ENCODE peak calls at places on chromosome 14, in eight cellular contexts. One of them, this sample, is unnamed.

GRCh38 chr14:99261916-99262787 is 9.8 kb downstream of the BCL11B start:
- DNase-seq in body of pancreas: no peak
- DNase-seq in ovary: no peak
- DNase-seq in fibroblast of mammary gland: no peak
- DNase-seq in fibroblast of lung: no peak
- DNase-seq in activated CD8-positive, alpha-beta T cell treated with anti-CD3 and anti-CD28 coated beads, Interleukin-2, amount 10 ng/mL, durations not matched to agents 7 days and 5 days: peak; percentile 93
- DNase-seq in EL: no peak
- DNase-seq in HT1080: no peak
- DNase-seq in this sample: no peak

GRCh38 chr14:97634786-97635185 is 837.6 kb downstream of the VRK1 start:
- DNase-seq in body of pancreas: no peak
- DNase-seq in ovary: no peak
- DNase-seq in fibroblast of mammary gland: no peak
- DNase-seq in fibroblast of lung: no peak
- DNase-seq in activated CD8-positive, alpha-beta T cell treated with anti-CD3 and anti-CD28 coated beads, Interleukin-2, amount 10 ng/mL, durations not matched to agents 7 days and 5 days: peak; percentile 53
- DNase-seq in EL: no peak
- DNase-seq in HT1080: peak; percentile 45
- DNase-seq in this sample: no peak

GRCh38 chr14:75259946-75260545 is 18.6 kb upstream of the FOS start:
- DNase-seq in body of pancreas: no peak
- DNase-seq in ovary: no peak
- DNase-seq in fibroblast of mammary gland: no peak
- DNase-seq in fibroblast of lung: no peak
- DNase-seq in activated CD8-positive, alpha-beta T cell treated with anti-CD3 and anti-CD28 coated beads, Interleukin-2, amount 10 ng/mL, durations not matched to agents 7 days and 5 days: no peak
- DNase-seq in EL: peak; percentile 69
- DNase-seq in HT1080: no peak
- DNase-seq in this sample: no peak

GRCh38 chr14:50531595-50532501 is 521 bp downstream of the MAP4K5 start:
- DNase-seq in body of pancreas: peak; percentile 54
- DNase-seq in ovary: peak; percentile 59
- DNase-seq in fibroblast of mammary gland: peak; percentile 33
- DNase-seq in fibroblast of lung: peak; percentile 41
- DNase-seq in activated CD8-positive, alpha-beta T cell treated with anti-CD3 and anti-CD28 coated beads, Interleukin-2, amount 10 ng/mL, durations not matched to agents 7 days and 5 days: peak; percentile 52
- DNase-seq in EL: peak; percentile 60
- DNase-seq in HT1080: peak; percentile 42
- DNase-seq in this sample: peak; percentile 72

GRCh38 chr14:31122098-31122611 is 85.4 kb downstream of the HECTD1 start:
- DNase-seq in body of pancreas: no peak
- DNase-seq in ovary: no peak
- DNase-seq in fibroblast of mammary gland: peak; percentile 59
- DNase-seq in fibroblast of lung: peak; percentile 62
- DNase-seq in activated CD8-positive, alpha-beta T cell treated with anti-CD3 and anti-CD28 coated beads, Interleukin-2, amount 10 ng/mL, durations not matched to agents 7 days and 5 days: no peak
- DNase-seq in EL: no peak
- DNase-seq in HT1080: peak; percentile 6
- DNase-seq in this sample: peak; percentile 29

GRCh38 chr14:91963465-91963864 is 16.0 kb upstream of the FBLN5 start:
- DNase-seq in body of pancreas: no peak
- DNase-seq in ovary: no peak
- DNase-seq in fibroblast of mammary gland: peak; percentile 96
- DNase-seq in fibroblast of lung: peak; percentile 90
- DNase-seq in activated CD8-positive, alpha-beta T cell treated with anti-CD3 and anti-CD28 coated beads, Interleukin-2, amount 10 ng/mL, durations not matched to agents 7 days and 5 days: no peak
- DNase-seq in EL: no peak
- DNase-seq in HT1080: no peak
- DNase-seq in this sample: no peak

GRCh38 chr14:68384335-68384734 is 408.5 kb downstream of the ZFP36L1 start:
- DNase-seq in body of pancreas: no peak
- DNase-seq in ovary: no peak
- DNase-seq in fibroblast of mammary gland: no peak
- DNase-seq in fibroblast of lung: peak; percentile 57
- DNase-seq in activated CD8-positive, alpha-beta T cell treated with anti-CD3 and anti-CD28 coated beads, Interleukin-2, amount 10 ng/mL, durations not matched to agents 7 days and 5 days: no peak
- DNase-seq in EL: no peak
- DNase-seq in HT1080: no peak
- DNase-seq in this sample: no peak

GRCh38 chr14:61889914-61890351 is 127.7 kb downstream of the SNAPC1 start:
- DNase-seq in body of pancreas: no peak
- DNase-seq in ovary: no peak
- DNase-seq in fibroblast of mammary gland: no peak
- DNase-seq in fibroblast of lung: no peak
- DNase-seq in activated CD8-positive, alpha-beta T cell treated with anti-CD3 and anti-CD28 coated beads, Interleukin-2, amount 10 ng/mL, durations not matched to agents 7 days and 5 days: peak; percentile 46
- DNase-seq in EL: no peak
- DNase-seq in HT1080: no peak
- DNase-seq in this sample: no peak

GRCh38 chr14:54354096-54354495 is 42.7 kb upstream of the CDKN3 start:
- DNase-seq in body of pancreas: no peak
- DNase-seq in ovary: no peak
- DNase-seq in fibroblast of mammary gland: no peak
- DNase-seq in fibroblast of lung: no peak
- DNase-seq in activated CD8-positive, alpha-beta T cell treated with anti-CD3 and anti-CD28 coated beads, Interleukin-2, amount 10 ng/mL, durations not matched to agents 7 days and 5 days: no peak
- DNase-seq in EL: no peak
- DNase-seq in HT1080: no peak
- DNase-seq in this sample: no peak

GRCh38 chr14:85205875-85206274 is 324.1 kb upstream of the FLRT2 start:
- DNase-seq in body of pancreas: no peak
- DNase-seq in ovary: no peak
- DNase-seq in fibroblast of mammary gland: no peak
- DNase-seq in fibroblast of lung: no peak
- DNase-seq in activated CD8-positive, alpha-beta T cell treated with anti-CD3 and anti-CD28 coated beads, Interleukin-2, amount 10 ng/mL, durations not matched to agents 7 days and 5 days: no peak
- DNase-seq in EL: no peak
- DNase-seq in HT1080: no peak
- DNase-seq in this sample: no peak

GRCh38 chr14:24690492-24690891 is 56.5 kb upstream of the GZMB start:
- DNase-seq in body of pancreas: no peak
- DNase-seq in ovary: no peak
- DNase-seq in fibroblast of mammary gland: no peak
- DNase-seq in fibroblast of lung: no peak
- DNase-seq in activated CD8-positive, alpha-beta T cell treated with anti-CD3 and anti-CD28 coated beads, Interleukin-2, amount 10 ng/mL, durations not matched to agents 7 days and 5 days: peak; percentile 59
- DNase-seq in EL: no peak
- DNase-seq in HT1080: no peak
- DNase-seq in this sample: no peak

GRCh38 chr14:61460853-61461611 is 139.7 kb downstream of the PRKCH start:
- DNase-seq in body of pancreas: peak; percentile 21
- DNase-seq in ovary: no peak
- DNase-seq in fibroblast of mammary gland: peak; percentile 52
- DNase-seq in fibroblast of lung: no peak
- DNase-seq in activated CD8-positive, alpha-beta T cell treated with anti-CD3 and anti-CD28 coated beads, Interleukin-2, amount 10 ng/mL, durations not matched to agents 7 days and 5 days: peak; percentile 71
- DNase-seq in EL: no peak
- DNase-seq in HT1080: peak; percentile 34
- DNase-seq in this sample: no peak

GRCh38 chr14:96624661-96625435 is 122.7 kb downstream of the PAPOLA start:
- DNase-seq in body of pancreas: no peak
- DNase-seq in ovary: no peak
- DNase-seq in fibroblast of mammary gland: no peak
- DNase-seq in fibroblast of lung: no peak
- DNase-seq in activated CD8-positive, alpha-beta T cell treated with anti-CD3 and anti-CD28 coated beads, Interleukin-2, amount 10 ng/mL, durations not matched to agents 7 days and 5 days: no peak
- DNase-seq in EL: no peak
- DNase-seq in HT1080: no peak
- DNase-seq in this sample: no peak

GRCh38 chr14:71586131-71586893 is 345.9 kb upstream of the RGS6 start:
- DNase-seq in body of pancreas: no peak
- DNase-seq in ovary: peak; percentile 34
- DNase-seq in fibroblast of mammary gland: peak; percentile 48
- DNase-seq in fibroblast of lung: peak; percentile 73
- DNase-seq in activated CD8-positive, alpha-beta T cell treated with anti-CD3 and anti-CD28 coated beads, Interleukin-2, amount 10 ng/mL, durations not matched to agents 7 days and 5 days: no peak
- DNase-seq in EL: peak; percentile 65
- DNase-seq in HT1080: no peak
- DNase-seq in this sample: peak; percentile 58

GRCh38 chr14:89379891-89380820 is 36.9 kb downstream of the FOXN3 start:
- DNase-seq in body of pancreas: no peak
- DNase-seq in ovary: no peak
- DNase-seq in fibroblast of mammary gland: peak; percentile 6
- DNase-seq in fibroblast of lung: no peak
- DNase-seq in activated CD8-positive, alpha-beta T cell treated with anti-CD3 and anti-CD28 coated beads, Interleukin-2, amount 10 ng/mL, durations not matched to agents 7 days and 5 days: no peak
- DNase-seq in EL: no peak
- DNase-seq in HT1080: no peak
- DNase-seq in this sample: no peak

GRCh38 chr14:85250369-85250768 is 279.6 kb upstream of the FLRT2 start:
- DNase-seq in body of pancreas: no peak
- DNase-seq in ovary: no peak
- DNase-seq in fibroblast of mammary gland: no peak
- DNase-seq in fibroblast of lung: no peak
- DNase-seq in activated CD8-positive, alpha-beta T cell treated with anti-CD3 and anti-CD28 coated beads, Interleukin-2, amount 10 ng/mL, durations not matched to agents 7 days and 5 days: no peak
- DNase-seq in EL: no peak
- DNase-seq in HT1080: no peak
- DNase-seq in this sample: no peak

GRCh38 chr14:22793976-22794375 is 21.3 kb downstream of the SLC7A7 start:
- DNase-seq in body of pancreas: no peak
- DNase-seq in ovary: no peak
- DNase-seq in fibroblast of mammary gland: no peak
- DNase-seq in fibroblast of lung: no peak
- DNase-seq in activated CD8-positive, alpha-beta T cell treated with anti-CD3 and anti-CD28 coated beads, Interleukin-2, amount 10 ng/mL, durations not matched to agents 7 days and 5 days: no peak
- DNase-seq in EL: no peak
- DNase-seq in HT1080: no peak
- DNase-seq in this sample: no peak

GRCh38 chr14:91152499-91152898 is 38.6 kb downstream of the DGLUCY start:
- DNase-seq in body of pancreas: no peak
- DNase-seq in ovary: no peak
- DNase-seq in fibroblast of mammary gland: no peak
- DNase-seq in fibroblast of lung: no peak
- DNase-seq in activated CD8-positive, alpha-beta T cell treated with anti-CD3 and anti-CD28 coated beads, Interleukin-2, amount 10 ng/mL, durations not matched to agents 7 days and 5 days: no peak
- DNase-seq in EL: no peak
- DNase-seq in HT1080: no peak
- DNase-seq in this sample: no peak

GRCh38 chr14:23492618-23493272 is 23.2 kb downstream of the NGDN start:
- DNase-seq in body of pancreas: no peak
- DNase-seq in ovary: no peak
- DNase-seq in fibroblast of mammary gland: peak; percentile 14
- DNase-seq in fibroblast of lung: no peak
- DNase-seq in activated CD8-positive, alpha-beta T cell treated with anti-CD3 and anti-CD28 coated beads, Interleukin-2, amount 10 ng/mL, durations not matched to agents 7 days and 5 days: no peak
- DNase-seq in EL: peak; percentile 11
- DNase-seq in HT1080: no peak
- DNase-seq in this sample: peak; percentile 42

GRCh38 chr14:74350211-74350943 is 2.1 kb downstream of the VRTN start:
- DNase-seq in body of pancreas: no peak
- DNase-seq in ovary: no peak
- DNase-seq in fibroblast of mammary gland: no peak
- DNase-seq in fibroblast of lung: no peak
- DNase-seq in activated CD8-positive, alpha-beta T cell treated with anti-CD3 and anti-CD28 coated beads, Interleukin-2, amount 10 ng/mL, durations not matched to agents 7 days and 5 days: no peak
- DNase-seq in EL: no peak
- DNase-seq in HT1080: no peak
- DNase-seq in this sample: no peak

GRCh38 chr14:92099802-92100201 is 6.6 kb downstream of the ATXN3 start:
- DNase-seq in body of pancreas: no peak
- DNase-seq in ovary: no peak
- DNase-seq in fibroblast of mammary gland: peak; percentile 19
- DNase-seq in fibroblast of lung: no peak
- DNase-seq in activated CD8-positive, alpha-beta T cell treated with anti-CD3 and anti-CD28 coated beads, Interleukin-2, amount 10 ng/mL, durations not matched to agents 7 days and 5 days: no peak
- DNase-seq in EL: no peak
- DNase-seq in HT1080: no peak
- DNase-seq in this sample: peak; percentile 10

GRCh38 chr14:100620437-100621100 is 33.4 kb upstream of the BEGAIN start:
- DNase-seq in body of pancreas: peak; percentile 7
- DNase-seq in ovary: peak; percentile 9
- DNase-seq in fibroblast of mammary gland: no peak
- DNase-seq in fibroblast of lung: no peak
- DNase-seq in activated CD8-positive, alpha-beta T cell treated with anti-CD3 and anti-CD28 coated beads, Interleukin-2, amount 10 ng/mL, durations not matched to agents 7 days and 5 days: no peak
- DNase-seq in EL: no peak
- DNase-seq in HT1080: no peak
- DNase-seq in this sample: no peak

This sample was measured in astrocyte of the hippocampus.